ENCODE peak calls at places on chromosomes 16 and 17, in four cellular contexts. E is CD8-positive, alpha-beta T cell; G is gastrocnemius medialis; D is body of pancreas. Q is an unnamed sample.

GRCh38 chr16:11526921-11527320 is 59.8 kb downstream of the LITAF start:
- DNase-seq in G (no peak), E (no peak), D (no peak), Q (no peak)

GRCh38 chr17:52124993-52125392 is 33.5 kb downstream of the CA10 start:
- DNase-seq in D (no peak), E (no peak), G (no peak), Q (no peak)

GRCh38 chr17:42286411-42287295 is 1.6 kb upstream of the STAT5A start:
- DNase-seq in D (no peak), E (no peak), G (peak), Q (peak)

GRCh38 chr16:30003670-30004423 is 7.0 kb downstream of the DOC2A start:
- DNase-seq in D (no peak), G (no peak), E (no peak), Q (no peak)

GRCh38 chr17:80254396-80255241 is 6.0 kb upstream of the RNF213 start:
- DNase-seq in D (peak), G (peak), E (peak), Q (peak)

GRCh38 chr17:27446569-27447301 is 9.5 kb upstream of the KSR1 start:
- DNase-seq in D (no peak), E (no peak), G (no peak), Q (peak)

GRCh38 chr17:12721581-12721980 is 55.9 kb downstream of the MYOCD start:
- DNase-seq in G (no peak), E (no peak), D (no peak), Q (no peak)

GRCh38 chr16:88593489-88593888 is 23.3 kb downstream of the ZC3H18 start:
- DNase-seq in D (no peak), G (no peak), E (no peak), Q (no peak)

GRCh38 chr16:9309844-9310243 is 218.4 kb downstream of the HAPSTR1 start:
- DNase-seq in G (no peak), D (no peak), E (no peak), Q (no peak)

GRCh38 chr16:84088695-84089395 is 27.9 kb downstream of the MBTPS1 start:
- DNase-seq in D (peak), E (peak), G (no peak), Q (peak)

GRCh38 chr17:9728564-9728963 is 62.8 kb downstream of the DHRS7C start:
- DNase-seq in G (no peak), E (no peak), D (no peak), Q (no peak)

GRCh38 chr17:46832945-46833839 is 14.7 kb upstream of the WNT3 start:
- DNase-seq in E (no peak), G (no peak), D (peak), Q (peak)

GRCh38 chr17:77841742-77842141 is 116.8 kb upstream of the TNRC6C start:
- DNase-seq in D (no peak), E (no peak), G (peak), Q (no peak)

GRCh38 chr17:82985973-82986372 is 93.4 kb upstream of the METRNL start:
- DNase-seq in E (peak), D (peak), G (no peak), Q (no peak)

GRCh38 chr16:29898135-29898534 is 1.2 kb downstream of the SEZ6L2 start:
- DNase-seq in G (no peak), E (no peak), D (no peak), Q (no peak)

GRCh38 chr16:9322735-9323134 is 231.3 kb downstream of the HAPSTR1 start:
- DNase-seq in E (no peak), D (no peak), G (no peak), Q (peak)

GRCh38 chr16:27239026-27239425 is 29.5 kb downstream of the NSMCE1 start:
- DNase-seq in D (no peak), G (no peak), E (no peak), Q (no peak)

GRCh38 chr16:407253-407652 is 5.6 kb downstream of the DECR2 start:
- DNase-seq in E (no peak), D (no peak), G (no peak), Q (no peak)

GRCh38 chr17:7836596-7837374 is 2.8 kb downstream of the KDM6B start:
- DNase-seq in G (peak), E (peak), D (peak), Q (peak)

GRCh38 chr16:11251525-11252481 is 4.2 kb downstream of the SOCS1 start:
- DNase-seq in G (no peak), E (peak), D (peak), Q (peak)

GRCh38 chr16:73951541-73951940 is 345.1 kb upstream of the PSMD7 start:
- DNase-seq in E (no peak), D (no peak), G (peak), Q (no peak)

GRCh38 chr17:74272731-74273201 is 1.3 kb upstream of the DNAI2 start:
- DNase-seq in G (no peak), D (peak), E (no peak), Q (no peak)

GRCh38 chr17:82014432-82014831 is 8.2 kb downstream of the CENPX start:
- DNase-seq in G (no peak), E (no peak), D (no peak), Q (no peak)

GRCh38 chr16:79331064-79331463 is 269.5 kb downstream of the MAF start:
- DNase-seq in G (no peak), D (no peak), E (no peak), Q (no peak)
- TF ChIP-seq CTCF in G (no peak), D (no peak), E (no peak), Q (no peak)

GRCh38 chr16:66409156-66409555 is 17.9 kb upstream of the BEAN1 start:
- DNase-seq in D (no peak), E (no peak), G (no peak), Q (peak)

GRCh38 chr16:66406534-66407368 is 20.3 kb upstream of the BEAN1 start:
- DNase-seq in E (peak), D (peak), G (peak), Q (peak)

GRCh38 chr16:66412182-66412581 is 14.9 kb upstream of the BEAN1 start:
- DNase-seq in G (no peak), D (no peak), E (no peak), Q (no peak)

GRCh38 chr16:66405057-66405783 is 21.9 kb upstream of the BEAN1 start:
- DNase-seq in G (no peak), E (no peak), D (no peak), Q (no peak)

DNA sequence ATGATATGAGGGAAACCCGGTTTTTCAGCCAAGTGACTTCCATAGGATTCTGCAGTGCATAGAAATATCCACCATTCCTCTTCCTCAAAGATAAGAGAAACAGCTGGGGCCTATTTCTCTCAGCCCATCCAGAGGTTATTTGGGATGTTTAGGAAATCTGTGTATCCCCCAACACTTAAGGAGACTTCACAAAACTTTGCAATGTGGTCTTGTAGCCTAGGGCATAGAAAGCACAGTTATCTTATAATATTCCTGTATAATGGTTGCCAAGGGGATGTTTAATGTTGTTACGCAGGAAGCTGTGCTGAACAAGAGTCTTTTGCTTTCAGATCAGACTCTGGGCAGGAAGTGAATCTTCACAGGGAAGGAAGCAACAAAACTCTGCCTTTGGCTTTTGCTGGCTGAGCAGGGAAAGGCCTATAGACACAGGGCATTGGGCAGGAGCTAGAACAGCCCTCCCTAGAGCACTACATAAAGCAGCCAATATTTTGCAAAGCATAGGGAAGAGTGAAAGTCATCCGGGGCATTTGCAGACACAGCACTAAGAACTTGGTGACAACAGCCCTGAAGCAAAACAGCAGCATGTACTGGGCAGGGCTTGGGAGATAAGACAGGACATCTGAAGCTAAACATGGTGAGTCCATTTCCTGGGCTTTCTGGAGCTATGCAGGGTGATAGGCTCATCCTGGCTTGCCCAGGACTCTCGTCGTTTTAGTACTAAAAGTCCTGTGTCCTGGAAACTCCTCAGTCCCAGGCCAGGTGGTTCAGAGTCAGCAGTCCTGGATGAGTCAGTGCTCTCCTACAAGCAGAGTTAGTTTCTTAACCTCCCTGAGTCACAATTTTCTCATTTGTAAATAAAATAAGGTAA is 18.7 kb upstream of the BEAN1 start:
- DNase-seq in D (peak), G (no peak), E (peak), Q (peak)
- H3K4me3 ChIP-seq in D (no peak), G (no peak), E (peak), Q (peak)

DNA sequence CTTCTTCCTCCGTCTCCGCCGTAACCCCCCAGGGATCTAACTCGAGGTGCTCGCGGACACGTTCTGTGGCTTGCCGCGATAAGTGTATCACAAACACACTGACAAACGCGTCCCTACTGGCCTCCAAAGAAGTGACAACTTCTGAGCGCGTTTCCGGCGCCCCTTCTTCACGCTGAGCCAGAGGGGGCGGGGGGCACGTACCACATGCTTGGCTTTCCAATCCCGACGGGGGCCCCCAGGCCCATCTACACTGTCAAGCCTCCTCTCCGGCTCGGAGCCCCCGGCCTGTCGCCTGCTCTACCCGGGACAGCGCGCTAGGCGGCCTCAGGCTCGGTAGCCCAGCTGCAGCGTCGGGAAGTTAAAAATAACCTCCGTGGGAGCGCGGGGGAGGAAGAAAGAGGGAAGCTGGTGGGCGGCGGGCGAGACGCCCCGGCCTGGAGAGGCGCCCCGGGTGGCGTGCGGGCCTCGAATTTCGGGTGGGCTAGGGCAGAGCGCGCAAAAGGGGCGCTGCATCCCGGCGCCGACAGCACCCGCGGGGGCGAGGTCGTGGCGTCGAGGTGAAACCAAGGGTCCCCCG is 676 bp upstream of the SPHK1 start:
- DNase-seq in E (peak), D (peak), G (peak), Q (peak)
- TF ChIP-seq CTCF in E (peak), D (peak), G (peak), Q (peak)

DNA sequence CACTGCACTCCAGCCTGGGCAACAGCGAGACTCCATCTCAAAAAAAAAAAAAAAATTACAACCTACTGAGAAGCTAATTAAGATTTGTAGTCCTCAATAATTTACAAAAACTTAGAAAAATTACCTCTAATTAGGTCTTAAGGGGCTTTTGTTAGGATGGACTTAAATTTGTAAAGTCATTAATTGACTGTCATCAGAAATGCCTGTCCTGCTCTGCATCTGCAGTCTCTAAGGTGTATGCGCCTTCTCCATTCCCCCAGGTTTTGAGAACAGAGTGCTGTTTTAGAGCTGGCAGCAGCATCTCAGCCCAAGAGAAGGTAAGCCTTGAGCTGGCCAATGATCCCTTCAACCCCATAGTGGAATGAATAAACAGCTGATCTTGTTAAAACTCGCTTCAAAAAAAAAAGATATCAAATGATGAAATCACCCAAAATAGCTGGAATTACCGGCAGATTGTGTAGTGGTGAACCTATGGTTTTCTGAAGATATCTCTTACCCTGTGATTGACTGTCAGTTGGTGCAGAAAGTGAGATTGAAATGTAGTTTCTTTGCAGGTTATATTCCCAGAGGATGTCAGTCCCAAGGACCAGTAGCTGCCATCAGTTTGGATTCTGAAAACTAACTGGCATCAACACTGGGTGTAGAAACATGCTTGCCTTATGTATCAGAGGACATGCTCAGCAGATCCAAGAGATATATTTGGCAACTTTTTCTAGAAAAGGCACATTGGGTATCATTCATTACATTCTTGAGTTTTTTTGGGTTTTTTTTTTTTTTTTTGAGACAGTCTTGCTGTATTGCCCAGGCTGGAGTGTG is 25.7 kb downstream of the TRPV2 start:
- DNase-seq in D (no peak), G (no peak), E (no peak), Q (no peak)
- H3K4me3 ChIP-seq in D (no peak), G (no peak), E (no peak), Q (peak)